ENCODE peak calls at places on chromosomes 12 and 14, in four cellular contexts. One of them, this sample, is unnamed.

GRCh38 chr12:15662303-15662980 is 126.7 kb downstream of the EPS8 start:
- DNase-seq in T follicular helper cell: no peak
- DNase-seq in OCI-M1: no peak
- DNase-seq in NCI-H524: no peak
- DNase-seq in this sample: no peak

GRCh38 chr14:63343878-63344277 is 25.1 kb upstream of the GPHB5 start:
- DNase-seq in T follicular helper cell: no peak
- DNase-seq in OCI-M1: no peak
- DNase-seq in NCI-H524: no peak
- DNase-seq in this sample: no peak

GRCh38 chr12:64452559-64453329 is 824 bp downstream of the TBK1 start:
- DNase-seq in T follicular helper cell: no peak
- DNase-seq in OCI-M1: peak; percentile 86
- DNase-seq in NCI-H524: no peak
- DNase-seq in this sample: peak; percentile 67

GRCh38 chr12:7787574-7788315 is 1.5 kb upstream of the NANOG start:
- DNase-seq in T follicular helper cell: no peak
- DNase-seq in OCI-M1: no peak
- DNase-seq in NCI-H524: no peak
- DNase-seq in this sample: peak; percentile 88

GRCh38 chr12:121295746-121296617 is 527 bp downstream of the CAMKK2 start:
- DNase-seq in T follicular helper cell: no peak
- DNase-seq in OCI-M1: peak; percentile 60
- DNase-seq in NCI-H524: no peak
- DNase-seq in this sample: no peak

GRCh38 chr12:91274886-91275285 is 92.3 kb upstream of the DCN start:
- DNase-seq in T follicular helper cell: no peak
- DNase-seq in OCI-M1: peak; percentile 35
- DNase-seq in NCI-H524: peak; percentile 27
- DNase-seq in this sample: peak; percentile 21

GRCh38 chr14:36524874-36525745 is 5.1 kb upstream of the NKX2-1 start:
- DNase-seq in T follicular helper cell: no peak
- DNase-seq in OCI-M1: no peak
- DNase-seq in NCI-H524: peak; percentile 53
- DNase-seq in this sample: no peak

GRCh38 chr12:109445224-109445623 is 31.9 kb downstream of the KCTD10 start:
- DNase-seq in T follicular helper cell: no peak
- DNase-seq in OCI-M1: no peak
- DNase-seq in NCI-H524: no peak
- DNase-seq in this sample: no peak

GRCh38 chr12:112191840-112192321 is 66.5 kb downstream of the TRAFD1 start:
- DNase-seq in T follicular helper cell: no peak
- DNase-seq in OCI-M1: no peak
- DNase-seq in NCI-H524: no peak
- DNase-seq in this sample: no peak

GRCh38 chr14:19878029-19878642 is 3.2 kb downstream of the OR4K2 start:
- DNase-seq in T follicular helper cell: no peak
- DNase-seq in OCI-M1: peak; percentile 36
- DNase-seq in NCI-H524: no peak
- DNase-seq in this sample: peak; percentile 29

This sample was measured in MV-4-11.